ENCODE peak calls at places on chromosomes 11 and 22, in four cellular contexts. Z is H1, U is K562, X is SK-N-SH. S is an unnamed sample.

GRCh38 chr11:134612416-134613030 is 200.5 kb upstream of the B3GAT1 start:
- DNase-seq in Z (no peak), U (no peak), X (no peak), S (no peak)

GRCh38 chr11:131504199-131504949 is 134.0 kb downstream of the NTM start:
- DNase-seq in Z (peak; percentile 46), U (peak; percentile 16), X (peak; percentile 65), S (peak; percentile 78)

GRCh38 chr11:41499429-41499828 is 40.0 kb upstream of the LRRC4C start:
- DNase-seq in Z (no peak), U (no peak), X (no peak), S (no peak)

GRCh38 chr11:9150501-9150900 is 59.1 kb upstream of the SCUBE2 start:
- DNase-seq in Z (no peak), U (no peak), X (no peak), S (no peak)

GRCh38 chr11:92848578-92848977 is 120.9 kb upstream of the MTNR1B start:
- DNase-seq in Z (no peak), U (no peak), X (no peak), S (no peak)

GRCh38 chr11:121870202-121871045 is 245.6 kb downstream of the BLID start:
- DNase-seq in Z (no peak), U (no peak), X (no peak), S (no peak)

GRCh38 chr11:75277211-75277805 is 36.7 kb downstream of the TPBGL start:
- DNase-seq in Z (no peak), U (no peak), X (no peak), S (no peak)

GRCh38 chr11:9017773-9018172 is 14.0 kb upstream of the NRIP3 start:
- DNase-seq in Z (no peak), U (no peak), X (no peak), S (no peak)

GRCh38 chr22:25057013-25057881 is 104.7 kb downstream of the KIAA1671 start:
- DNase-seq in Z (peak; percentile 64), U (peak; percentile 60), X (peak; percentile 79), S (peak; percentile 95)

GRCh38 chr22:27844656-27845602 is 43.4 kb upstream of the MN1 start:
- DNase-seq in Z (no peak), U (no peak), X (no peak), S (no peak)

GRCh38 chr11:79335681-79336080 is 105.1 kb downstream of the TENM4 start:
- DNase-seq in Z (no peak), U (no peak), X (peak; percentile 38), S (no peak)

GRCh38 chr22:17729561-17729960 is 44.7 kb downstream of the BID start:
- DNase-seq in Z (no peak), U (no peak), X (no peak), S (no peak)

GRCh38 chr22:17733484-17733883 is 40.8 kb downstream of the BID start:
- DNase-seq in Z (no peak), U (no peak), X (no peak), S (no peak)

GRCh38 chr22:17732251-17732854 is 41.9 kb downstream of the BID start:
- DNase-seq in Z (no peak), U (no peak), X (no peak), S (no peak)

GRCh38 chr22:17738386-17739128 is 35.7 kb downstream of the BID start:
- DNase-seq in Z (no peak), U (no peak), X (no peak), S (no peak)

DNA sequence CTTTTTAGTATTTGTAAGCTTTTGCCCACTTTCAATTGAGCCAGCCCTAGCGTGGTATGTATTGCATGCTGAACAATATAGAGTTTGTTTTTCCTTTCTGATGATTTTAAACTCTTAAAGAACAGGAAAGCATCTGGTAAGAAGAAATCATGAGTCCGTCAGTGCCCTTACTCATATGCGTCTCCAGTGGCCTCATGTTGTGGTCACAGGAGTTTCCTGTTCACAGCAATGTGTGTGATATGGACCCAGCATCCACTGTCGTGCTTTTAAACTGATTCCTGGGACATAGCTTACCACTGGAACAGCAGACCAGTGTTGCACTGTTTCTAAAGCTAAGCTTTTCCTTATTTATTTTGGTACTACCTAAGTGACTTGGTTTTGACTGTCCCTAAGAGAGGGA is 40.1 kb downstream of the BID start:
- DNase-seq in Z (no peak), U (no peak), X (no peak), S (no peak)
- TF ChIP-seq TEAD4 in Z (no peak), U (no peak), X (no peak), S (no peak)

DNA sequence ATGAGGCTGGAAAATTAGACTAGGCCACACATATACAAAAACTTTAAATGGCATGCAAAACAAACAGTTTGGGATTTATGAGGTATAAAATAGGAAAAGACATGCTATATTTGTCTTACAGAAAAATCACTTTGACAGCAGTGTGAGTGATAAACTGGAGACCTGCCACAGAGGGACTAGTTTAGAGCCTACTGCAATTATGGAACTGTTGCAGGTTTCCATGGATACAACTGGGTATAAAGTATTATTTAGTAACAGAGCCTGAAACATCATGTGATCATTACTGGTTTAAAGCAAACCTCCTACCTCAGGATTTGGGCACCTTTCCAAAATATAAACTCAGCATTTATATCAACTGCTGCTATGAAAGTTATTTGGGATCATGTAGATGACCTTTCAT is 1032.5 kb downstream of the DLG2 start:
- DNase-seq in Z (no peak), U (no peak), X (no peak), S (no peak)
- TF ChIP-seq USF2 in Z (no peak), U (no peak), X (no peak), S (no peak)

DNA sequence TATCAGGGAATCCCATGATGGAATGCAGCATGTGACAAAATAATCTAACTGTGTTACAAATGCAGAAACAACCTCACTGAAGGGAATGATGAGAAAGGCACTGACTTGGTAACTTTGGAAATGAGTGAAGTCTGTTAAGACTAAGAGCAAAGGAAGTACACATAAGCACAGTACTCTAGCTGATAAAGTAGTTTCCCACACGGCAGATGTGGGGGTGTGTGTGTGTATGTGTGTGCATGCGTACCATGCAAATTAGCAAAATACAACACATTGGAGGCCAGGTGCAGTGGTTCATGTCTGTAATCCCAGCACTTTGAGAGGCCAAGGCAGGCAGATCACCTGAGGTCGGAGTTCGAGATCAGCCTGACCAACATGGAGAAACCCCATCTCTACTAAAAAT is 16.6 kb upstream of the NLRP6 start:
- DNase-seq in Z (no peak), U (no peak), X (no peak), S (no peak)
- TF ChIP-seq TEAD4 in Z (no peak), U (no peak), X (no peak), S (no peak)

DNA sequence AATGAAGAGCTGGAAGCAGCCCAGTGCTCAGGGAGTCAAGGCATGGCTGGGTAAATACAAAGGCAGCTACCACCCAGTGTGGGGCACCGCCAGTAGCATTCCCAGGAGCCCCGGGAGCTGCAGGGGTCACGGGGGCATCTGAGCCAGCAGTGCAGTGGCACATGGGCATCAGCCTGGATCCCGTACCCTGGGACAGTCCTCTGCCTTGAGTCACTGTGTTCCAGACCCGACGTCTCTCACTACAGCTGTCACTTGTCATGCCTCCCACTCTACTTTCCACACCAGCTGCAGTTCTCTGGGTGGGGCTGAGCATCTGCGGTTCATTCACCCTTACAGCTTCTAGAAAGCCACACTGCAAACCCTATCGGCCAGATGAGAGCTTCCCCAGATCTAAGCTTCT is 29.6 kb downstream of the DHCR7 start:
- DNase-seq in Z (no peak), U (no peak), X (no peak), S (no peak)
- TF ChIP-seq USF2 in Z (no peak), U (no peak), X (no peak), S (no peak)

GRCh38 chr11:109236696-109237095 is 185.3 kb upstream of the C11orf87 start:
- DNase-seq in Z (no peak), U (no peak), X (no peak), S (no peak)
- TF ChIP-seq TEAD4 in Z (no peak), U (no peak), X (no peak), S (no peak)

GRCh38 chr11:1195690-1196515 is 27.0 kb upstream of the MUC5B start:
- DNase-seq in Z (no peak), U (no peak), X (peak; percentile 13), S (peak; percentile 6)

GRCh38 chr11:1194231-1194976 is 28.5 kb upstream of the MUC5B start:
- DNase-seq in Z (no peak), U (no peak), X (peak; percentile 9), S (peak; percentile 3)

GRCh38 chr11:1196516-1197391 is 26.1 kb upstream of the MUC5B start:
- DNase-seq in Z (no peak), U (no peak), X (peak; percentile 15), S (peak; percentile 6)

GRCh38 chr11:1193326-1194230 is 29.3 kb upstream of the MUC5B start:
- DNase-seq in Z (no peak), U (no peak), X (peak; percentile 12), S (peak; percentile 9)

GRCh38 chr11:1194977-1195689 is 27.7 kb upstream of the MUC5B start:
- DNase-seq in Z (no peak), U (no peak), X (peak; percentile 16), S (peak; percentile 5)
- TF ChIP-seq USF2 in Z (no peak), U (no peak), X (no peak), S (no peak)

DNA sequence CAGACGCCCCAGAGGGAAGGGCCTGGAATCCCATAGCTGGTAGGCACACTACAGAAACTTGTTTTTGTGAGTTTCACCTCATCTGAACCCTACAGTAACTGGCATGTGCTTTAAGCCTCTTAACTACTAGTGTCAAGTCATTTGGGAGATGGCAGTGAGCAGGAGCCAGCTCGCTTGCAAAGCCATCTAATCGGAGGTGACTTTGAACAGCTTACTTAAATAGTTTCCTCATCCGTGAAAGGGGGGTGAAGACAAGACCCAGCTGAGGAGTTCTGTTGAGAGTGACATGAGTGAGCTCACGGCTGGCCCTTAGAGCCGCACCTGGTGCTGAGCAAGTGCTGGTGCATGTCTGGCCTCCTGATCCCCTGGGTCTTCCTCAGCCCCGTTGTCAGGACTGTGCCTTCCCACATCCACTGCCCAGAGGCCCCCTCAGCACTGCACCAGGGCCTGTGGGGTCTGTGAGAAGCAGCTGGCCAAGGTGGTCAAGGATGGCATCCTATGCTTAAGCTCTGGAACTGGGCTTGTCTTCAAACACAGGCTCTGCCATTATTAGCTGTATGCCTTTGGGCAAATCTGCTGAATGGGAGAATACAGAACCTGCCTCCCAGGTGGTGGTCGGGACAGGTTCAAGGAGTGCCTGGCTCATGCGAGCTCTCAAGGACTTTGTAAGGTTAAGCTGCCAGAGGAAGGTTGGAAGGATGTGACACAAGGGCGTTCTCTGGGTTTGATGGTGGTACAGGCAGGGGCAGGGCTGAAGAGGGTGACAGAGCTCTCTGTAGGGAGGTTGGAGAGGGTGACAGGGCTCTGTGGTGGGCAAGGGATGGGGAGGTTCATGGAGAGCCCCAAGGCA is 27.3 kb downstream of the INCENP start:
- DNase-seq in Z (no peak), U (no peak), X (no peak), S (no peak)
- TF ChIP-seq TEAD4 in Z (no peak), U (no peak), X (no peak), S (no peak)

DNA sequence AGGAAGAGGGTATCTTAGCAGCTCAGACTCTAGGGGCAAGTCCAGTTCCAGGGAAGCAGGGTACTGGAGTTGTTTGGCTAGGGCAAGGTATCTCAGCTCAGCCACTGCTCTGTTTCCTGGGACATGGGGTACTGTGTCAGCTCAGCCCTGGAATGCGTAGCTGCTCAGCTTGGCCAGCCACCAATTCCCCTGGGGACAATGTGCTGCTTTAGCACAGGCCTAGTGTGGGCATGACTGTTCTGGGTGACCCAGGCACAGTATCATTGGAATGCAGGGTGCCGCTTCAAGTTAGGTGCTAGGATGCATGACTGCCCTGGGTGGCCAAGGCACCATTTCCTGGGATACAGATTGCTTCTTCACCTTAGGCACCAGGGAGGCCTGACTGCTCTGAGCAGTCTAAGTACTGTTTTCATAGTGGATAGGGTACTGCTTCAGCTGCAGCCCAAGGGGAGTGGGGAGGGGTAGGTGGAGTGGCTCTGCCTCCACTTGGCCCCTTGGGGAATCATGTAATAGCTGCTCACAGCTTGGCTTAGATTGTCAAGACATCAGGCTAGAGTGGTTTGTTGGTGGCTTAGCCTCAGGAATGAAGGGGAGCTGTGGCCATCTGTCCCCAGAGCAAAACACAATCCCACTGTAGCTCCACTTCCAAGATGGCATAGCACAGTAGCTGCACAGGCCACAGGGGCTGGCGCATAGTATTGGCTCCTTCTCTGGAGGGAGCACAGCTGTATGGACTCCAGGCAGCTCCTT is 36.0 kb downstream of the MADD start:
- DNase-seq in Z (no peak), U (no peak), X (no peak), S (no peak)
- TF ChIP-seq USF2 in Z (no peak), U (no peak), X (no peak), S (no peak)